ENCODE peak calls at places on chromosome 22, in eight cellular contexts. One of them, this sample, is unnamed.

GRCh38 chr22:24043957-24044356 is 32.9 kb downstream of the CABIN1 start:
- DNase-seq in effector memory CD4-positive, alpha-beta T cell: no peak
- DNase-seq in left lung: no peak
- DNase-seq in fibroblast of lung: no peak
- DNase-seq in AG04449: no peak
- DNase-seq in brain microvascular endothelial cell: no peak
- DNase-seq in MM.1S: no peak
- DNase-seq in esophagus squamous epithelium: no peak
- DNase-seq in this sample: no peak

GRCh38 chr22:25741692-25742626 is at the start of gene MYO18B:
- DNase-seq in AG04449: no peak
- DNase-seq in esophagus squamous epithelium: no peak
- DNase-seq in brain microvascular endothelial cell: no peak
- DNase-seq in MM.1S: no peak
- DNase-seq in effector memory CD4-positive, alpha-beta T cell: no peak
- DNase-seq in fibroblast of lung: no peak
- DNase-seq in left lung: no peak
- DNase-seq in this sample: no peak

GRCh38 chr22:18113680-18114394 is 3.2 kb downstream of the TUBA8 start:
- DNase-seq in esophagus squamous epithelium: no peak
- DNase-seq in fibroblast of lung: no peak
- DNase-seq in MM.1S: no peak
- DNase-seq in effector memory CD4-positive, alpha-beta T cell: no peak
- DNase-seq in left lung: no peak
- DNase-seq in AG04449: no peak
- DNase-seq in brain microvascular endothelial cell: no peak
- DNase-seq in this sample: no peak

GRCh38 chr22:17980013-17980510 is 44.3 kb downstream of the MICAL3 start:
- DNase-seq in AG04449: no peak
- DNase-seq in fibroblast of lung: no peak
- DNase-seq in brain microvascular endothelial cell: no peak
- DNase-seq in left lung: no peak
- DNase-seq in effector memory CD4-positive, alpha-beta T cell: no peak
- DNase-seq in esophagus squamous epithelium: no peak
- DNase-seq in MM.1S: no peak
- DNase-seq in this sample: no peak

GRCh38 chr22:17235149-17235655 is 16.0 kb upstream of the ADA2 start:
- DNase-seq in AG04449: no peak
- DNase-seq in esophagus squamous epithelium: no peak
- DNase-seq in brain microvascular endothelial cell: no peak
- DNase-seq in effector memory CD4-positive, alpha-beta T cell: no peak
- DNase-seq in left lung: no peak
- DNase-seq in fibroblast of lung: no peak
- DNase-seq in MM.1S: no peak
- DNase-seq in this sample: no peak

GRCh38 chr22:35540600-35541253 is at the start of gene RASD2:
- DNase-seq in MM.1S: peak; percentile 43
- DNase-seq in AG04449: no peak
- DNase-seq in esophagus squamous epithelium: no peak
- DNase-seq in brain microvascular endothelial cell: no peak
- DNase-seq in left lung: no peak
- DNase-seq in fibroblast of lung: no peak
- DNase-seq in effector memory CD4-positive, alpha-beta T cell: no peak
- DNase-seq in this sample: no peak

GRCh38 chr22:31036671-31037550 is 44.2 kb upstream of the SMTN start:
- DNase-seq in fibroblast of lung: peak; percentile 65
- DNase-seq in effector memory CD4-positive, alpha-beta T cell: no peak
- DNase-seq in left lung: no peak
- DNase-seq in brain microvascular endothelial cell: peak; percentile 10
- DNase-seq in AG04449: peak; percentile 52
- DNase-seq in MM.1S: no peak
- DNase-seq in esophagus squamous epithelium: no peak
- DNase-seq in this sample: no peak

GRCh38 chr22:40076702-40077645 is 82.2 kb downstream of the FAM83F start:
- DNase-seq in esophagus squamous epithelium: no peak
- DNase-seq in effector memory CD4-positive, alpha-beta T cell: no peak
- DNase-seq in fibroblast of lung: peak; percentile 36
- DNase-seq in AG04449: no peak
- DNase-seq in MM.1S: no peak
- DNase-seq in left lung: no peak
- DNase-seq in brain microvascular endothelial cell: no peak
- DNase-seq in this sample: no peak

GRCh38 chr22:38184788-38185187 is 3.2 kb upstream of the PLA2G6 start:
- DNase-seq in left lung: no peak
- DNase-seq in brain microvascular endothelial cell: no peak
- DNase-seq in esophagus squamous epithelium: no peak
- DNase-seq in AG04449: no peak
- DNase-seq in effector memory CD4-positive, alpha-beta T cell: no peak
- DNase-seq in MM.1S: no peak
- DNase-seq in fibroblast of lung: no peak
- DNase-seq in this sample: no peak

GRCh38 chr22:37303821-37304274 is 21.5 kb downstream of the CYTH4 start:
- DNase-seq in AG04449: peak; percentile 61
- DNase-seq in effector memory CD4-positive, alpha-beta T cell: no peak
- DNase-seq in brain microvascular endothelial cell: peak; percentile 91
- DNase-seq in esophagus squamous epithelium: no peak
- DNase-seq in fibroblast of lung: peak; percentile 88
- DNase-seq in left lung: peak; percentile 83
- DNase-seq in MM.1S: no peak
- DNase-seq in this sample: peak; percentile 64

GRCh38 chr22:30751529-30751928 is 56.9 kb downstream of the OSBP2 start:
- DNase-seq in fibroblast of lung: no peak
- DNase-seq in left lung: no peak
- DNase-seq in esophagus squamous epithelium: no peak
- DNase-seq in AG04449: no peak
- DNase-seq in effector memory CD4-positive, alpha-beta T cell: no peak
- DNase-seq in brain microvascular endothelial cell: no peak
- DNase-seq in MM.1S: no peak
- DNase-seq in this sample: no peak

GRCh38 chr22:36029406-36029755 is 757 bp upstream of the RBFOX2 start:
- DNase-seq in AG04449: no peak
- DNase-seq in esophagus squamous epithelium: no peak
- DNase-seq in MM.1S: no peak
- DNase-seq in effector memory CD4-positive, alpha-beta T cell: no peak
- DNase-seq in brain microvascular endothelial cell: no peak
- DNase-seq in left lung: no peak
- DNase-seq in fibroblast of lung: no peak
- DNase-seq in this sample: no peak

GRCh38 chr22:38305481-38306448 is 11.5 kb downstream of the CSNK1E start:
- DNase-seq in MM.1S: peak; percentile 93
- DNase-seq in AG04449: no peak
- DNase-seq in left lung: no peak
- DNase-seq in fibroblast of lung: peak; percentile 57
- DNase-seq in effector memory CD4-positive, alpha-beta T cell: peak; percentile 25
- DNase-seq in esophagus squamous epithelium: no peak
- DNase-seq in brain microvascular endothelial cell: no peak
- DNase-seq in this sample: no peak

GRCh38 chr22:11066458-11067285 is 4461.3 kb upstream of the OR11H1 start:
- DNase-seq in effector memory CD4-positive, alpha-beta T cell: no peak
- DNase-seq in MM.1S: no peak
- DNase-seq in brain microvascular endothelial cell: no peak
- DNase-seq in AG04449: no peak
- DNase-seq in left lung: peak; percentile 36
- DNase-seq in esophagus squamous epithelium: no peak
- DNase-seq in fibroblast of lung: no peak
- DNase-seq in this sample: no peak

DNA sequence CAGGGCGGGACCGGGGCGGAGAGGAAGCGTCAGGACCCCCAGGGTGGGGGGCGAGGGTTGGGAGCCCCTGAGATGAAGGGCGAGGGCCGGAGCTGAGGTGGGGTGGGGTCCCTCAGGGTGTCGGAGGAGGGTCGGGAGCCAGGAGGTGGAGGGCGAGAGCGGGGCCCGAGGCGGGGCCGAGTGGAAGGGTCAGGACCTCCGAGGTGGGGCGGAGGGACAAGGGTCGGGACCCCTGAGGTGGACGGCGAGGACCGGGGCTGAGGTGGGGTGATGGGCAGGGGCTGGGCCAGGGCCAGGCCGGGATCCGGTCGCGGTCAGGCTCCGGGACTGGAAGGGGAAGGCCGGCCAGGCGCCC is 409 bp downstream of the SMC1B start:
- DNase-seq in AG04449: no peak
- DNase-seq in brain microvascular endothelial cell: no peak
- DNase-seq in esophagus squamous epithelium: no peak
- DNase-seq in MM.1S: no peak
- DNase-seq in fibroblast of lung: no peak
- DNase-seq in left lung: no peak
- DNase-seq in effector memory CD4-positive, alpha-beta T cell: no peak
- DNase-seq in this sample: no peak
- H3K4me3 ChIP-seq in AG04449: no peak overlapping the region
- H3K4me3 ChIP-seq in brain microvascular endothelial cell: no peak overlapping the region
- H3K4me3 ChIP-seq in esophagus squamous epithelium: peak overlapping the region; percentile 50
- H3K4me3 ChIP-seq in MM.1S: peak overlapping the region; percentile 68
- H3K4me3 ChIP-seq in fibroblast of lung: no peak overlapping the region
- H3K4me3 ChIP-seq in left lung: peak overlapping the region; percentile 49
- H3K4me3 ChIP-seq in effector memory CD4-positive, alpha-beta T cell: peak overlapping the region; percentile 55
- H3K4me3 ChIP-seq in this sample: no peak overlapping the region

DNA sequence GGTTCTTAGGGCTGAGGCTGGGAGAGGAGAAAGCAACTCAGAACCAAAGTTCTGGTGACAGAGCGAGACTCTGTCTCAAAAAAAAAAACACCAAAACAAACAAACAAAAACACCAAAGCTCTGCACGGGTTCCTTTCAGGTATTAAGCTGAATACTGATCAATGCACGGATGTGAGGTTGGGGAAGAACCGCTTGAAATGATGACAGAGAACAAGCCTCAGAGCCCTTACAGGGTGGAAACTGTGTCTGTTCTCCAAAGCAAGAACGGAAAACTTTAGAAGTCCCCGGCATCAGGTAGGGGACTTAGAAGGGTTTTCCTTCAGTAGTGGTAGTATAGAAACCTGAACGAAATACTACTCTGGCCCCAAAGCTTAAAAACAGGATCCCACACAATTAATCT is 260.0 kb downstream of the TBC1D22A start:
- DNase-seq in brain microvascular endothelial cell: no peak
- DNase-seq in AG04449: no peak
- DNase-seq in MM.1S: no peak
- DNase-seq in effector memory CD4-positive, alpha-beta T cell: no peak
- DNase-seq in left lung: no peak
- DNase-seq in esophagus squamous epithelium: no peak
- DNase-seq in fibroblast of lung: no peak
- DNase-seq in this sample: no peak
- H3K4me3 ChIP-seq in brain microvascular endothelial cell: no peak overlapping the region
- H3K4me3 ChIP-seq in AG04449: no peak overlapping the region
- H3K4me3 ChIP-seq in MM.1S: no peak overlapping the region
- H3K4me3 ChIP-seq in effector memory CD4-positive, alpha-beta T cell: no peak overlapping the region
- H3K4me3 ChIP-seq in left lung: no peak overlapping the region
- H3K4me3 ChIP-seq in esophagus squamous epithelium: no peak overlapping the region
- H3K4me3 ChIP-seq in fibroblast of lung: no peak overlapping the region
- H3K4me3 ChIP-seq in this sample: no peak overlapping the region

GRCh38 chr22:43925433-43926348 is 2.1 kb downstream of the PNPLA3 start:
- DNase-seq in brain microvascular endothelial cell: no peak
- DNase-seq in MM.1S: no peak
- DNase-seq in AG04449: no peak
- DNase-seq in fibroblast of lung: no peak
- DNase-seq in left lung: no peak
- DNase-seq in esophagus squamous epithelium: no peak
- DNase-seq in effector memory CD4-positive, alpha-beta T cell: no peak
- DNase-seq in this sample: peak; percentile 94

GRCh38 chr22:43926349-43926710 is 2.7 kb downstream of the PNPLA3 start:
- DNase-seq in MM.1S: no peak
- DNase-seq in esophagus squamous epithelium: no peak
- DNase-seq in AG04449: no peak
- DNase-seq in left lung: no peak
- DNase-seq in effector memory CD4-positive, alpha-beta T cell: no peak
- DNase-seq in fibroblast of lung: no peak
- DNase-seq in brain microvascular endothelial cell: no peak
- DNase-seq in this sample: no peak

GRCh38 chr22:43923191-43923590 is 414 bp upstream of the PNPLA3 start:
- DNase-seq in effector memory CD4-positive, alpha-beta T cell: no peak
- DNase-seq in esophagus squamous epithelium: no peak
- DNase-seq in brain microvascular endothelial cell: no peak
- DNase-seq in MM.1S: no peak
- DNase-seq in fibroblast of lung: peak; percentile 28
- DNase-seq in left lung: no peak
- DNase-seq in AG04449: no peak
- DNase-seq in this sample: no peak

GRCh38 chr22:43922123-43922522 is 1.5 kb upstream of the PNPLA3 start:
- DNase-seq in MM.1S: no peak
- DNase-seq in brain microvascular endothelial cell: no peak
- DNase-seq in effector memory CD4-positive, alpha-beta T cell: no peak
- DNase-seq in esophagus squamous epithelium: no peak
- DNase-seq in AG04449: no peak
- DNase-seq in fibroblast of lung: no peak
- DNase-seq in left lung: no peak
- DNase-seq in this sample: no peak

DNA sequence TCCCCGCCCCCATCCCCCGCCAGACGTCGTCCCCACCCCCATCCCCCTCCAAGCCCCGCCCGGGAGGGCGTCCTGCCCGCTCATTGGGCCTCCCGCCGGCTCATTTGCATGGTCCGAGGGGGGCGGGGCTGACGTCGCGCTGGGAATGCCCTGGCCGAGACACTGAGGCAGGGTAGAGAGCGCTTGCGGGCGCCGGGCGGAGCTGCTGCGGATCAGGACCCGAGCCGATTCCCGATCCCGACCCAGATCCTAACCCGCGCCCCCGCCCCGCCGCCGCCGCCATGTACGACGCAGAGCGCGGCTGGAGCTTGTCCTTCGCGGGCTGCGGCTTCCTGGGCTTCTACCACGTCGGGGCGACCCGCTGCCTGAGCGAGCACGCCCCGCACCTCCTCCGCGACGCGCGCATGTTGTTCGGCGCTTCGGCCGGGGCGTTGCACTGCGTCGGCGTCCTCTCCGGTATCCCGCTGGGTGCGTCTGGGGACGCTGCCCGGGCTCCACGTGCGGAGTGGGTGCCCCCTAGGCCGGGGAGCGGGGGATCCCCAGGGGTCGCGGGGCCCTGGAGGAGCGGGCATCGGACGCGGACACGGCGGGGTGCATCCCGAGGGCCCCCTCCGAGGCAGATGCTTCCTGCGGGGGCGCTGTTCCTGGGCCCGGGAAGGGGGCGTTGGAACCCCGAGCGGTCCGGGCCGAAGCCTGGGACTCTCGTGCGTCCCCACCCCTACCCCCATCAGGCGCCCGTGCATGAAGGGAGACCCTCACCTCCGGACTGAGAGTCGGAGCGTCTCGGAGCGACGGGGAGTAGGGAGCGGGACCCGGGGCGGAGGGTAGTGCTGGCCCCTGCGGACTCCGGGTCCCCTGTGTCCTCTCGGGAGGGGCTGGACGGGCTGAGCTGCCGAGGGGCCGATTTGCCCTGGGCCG is at the start of gene PNPLA3:
- DNase-seq in AG04449: peak; percentile 17
- DNase-seq in left lung: peak; percentile 91
- DNase-seq in esophagus squamous epithelium: no peak
- DNase-seq in fibroblast of lung: peak; percentile 86
- DNase-seq in effector memory CD4-positive, alpha-beta T cell: peak; percentile 48
- DNase-seq in brain microvascular endothelial cell: peak; percentile 88
- DNase-seq in MM.1S: no peak
- DNase-seq in this sample: peak; percentile 60
- H3K4me3 ChIP-seq in AG04449: peak within 1 kb of the TSS; percentile 64
- H3K4me3 ChIP-seq in left lung: peak within 1 kb of the TSS; percentile 43
- H3K4me3 ChIP-seq in esophagus squamous epithelium: peak within 1 kb of the TSS; percentile 46
- H3K4me3 ChIP-seq in fibroblast of lung: peak within 1 kb of the TSS; percentile 67
- H3K4me3 ChIP-seq in effector memory CD4-positive, alpha-beta T cell: peak within 1 kb of the TSS; percentile 64
- H3K4me3 ChIP-seq in brain microvascular endothelial cell: peak within 1 kb of the TSS; percentile 84
- H3K4me3 ChIP-seq in MM.1S: no peak within 1 kb of the TSS
- H3K4me3 ChIP-seq in this sample: peak within 1 kb of the TSS; percentile 85

DNA sequence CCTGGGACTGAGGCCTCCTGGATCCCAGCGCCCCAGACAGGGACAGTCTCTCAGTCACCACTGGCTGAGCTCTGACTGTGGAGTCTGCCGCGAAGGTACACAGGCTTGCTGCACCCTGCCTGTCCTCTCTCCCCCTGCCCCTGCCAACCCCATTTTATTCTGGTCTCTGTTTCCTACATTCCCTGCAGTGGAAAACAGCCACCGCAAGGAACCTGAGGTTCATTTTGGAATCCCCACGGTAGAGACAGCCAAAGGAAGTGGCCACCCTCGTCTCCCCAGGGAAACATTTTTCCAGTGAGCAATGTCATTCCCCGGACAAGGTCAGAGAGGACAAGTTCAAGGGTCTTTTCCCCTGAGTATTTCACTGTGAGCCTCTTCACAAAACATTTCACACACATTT is 56.6 kb downstream of the FBXO7 start:
- DNase-seq in effector memory CD4-positive, alpha-beta T cell: no peak
- DNase-seq in AG04449: no peak
- DNase-seq in MM.1S: no peak
- DNase-seq in fibroblast of lung: no peak
- DNase-seq in left lung: no peak
- DNase-seq in esophagus squamous epithelium: no peak
- DNase-seq in brain microvascular endothelial cell: no peak
- DNase-seq in this sample: no peak
- H3K4me3 ChIP-seq in effector memory CD4-positive, alpha-beta T cell: no peak overlapping the region
- H3K4me3 ChIP-seq in AG04449: no peak overlapping the region
- H3K4me3 ChIP-seq in MM.1S: no peak overlapping the region
- H3K4me3 ChIP-seq in fibroblast of lung: no peak overlapping the region
- H3K4me3 ChIP-seq in left lung: no peak overlapping the region
- H3K4me3 ChIP-seq in esophagus squamous epithelium: no peak overlapping the region
- H3K4me3 ChIP-seq in brain microvascular endothelial cell: no peak overlapping the region
- H3K4me3 ChIP-seq in this sample: no peak overlapping the region